ENCODE peak calls at places on chromosomes 16 and 17, in ten cellular contexts. A is ELF-1; N is SK-N-SH; V is NCI-H526 treated with DMSO at 0.1 percent for 48 hours; B is iPS-NIHi11; M is mucosa of descending colon; W is germinal center; Y is stimulated activated CD4-positive, alpha-beta T cell treated with anti-CD3 and anti-CD28 coated beads, Interleukin-4, amount 100 ng/mL, for 48 hours; H is stimulated activated naive CD8-positive, alpha-beta T cell treated with anti-CD3 and anti-CD28 coated beads, Interleukin-15, amount 100 ng/mL, for 72 hours; T is CD4-positive, alpha-beta T cell. K is an unnamed sample.
A peak's percentile ranks its signal among the peaks of the same experiment; 100 is the strongest.

GRCh38 chr17:7347630-7348477 is 4.1 kb upstream of the KCTD11 start:
- DNase-seq in M (no peak), A (no peak), Y (no peak), T (no peak), W (no peak), N (no peak), V (no peak), H (no peak), B (no peak), K (no peak)

GRCh38 chr17:33871720-33872535 is 383.2 kb upstream of the CCL2 start:
- DNase-seq in W (no peak), V (no peak), B (no peak), Y (no peak), M (no peak), N (no peak), T (no peak), A (peak; percentile 67), H (no peak), K (no peak)

GRCh38 chr17:50893183-50893993 is 27.2 kb upstream of the TOB1 start:
- DNase-seq in N (no peak), B (no peak), V (peak; percentile 99), H (no peak), M (no peak), W (no peak), Y (no peak), A (peak; percentile 73), T (no peak), K (no peak)

GRCh38 chr16:73047536-73048291 is at the start of gene ZFHX3:
- DNase-seq in V (peak; percentile 50), M (peak; percentile 81), T (no peak), H (peak; percentile 25), Y (no peak), B (peak; percentile 54), A (peak; percentile 83), W (peak; percentile 64), N (peak; percentile 82), K (peak; percentile 56)

GRCh38 chr17:16199093-16199492 is 16.2 kb downstream of the NCOR1 start:
- DNase-seq in T (no peak), V (no peak), M (no peak), W (no peak), Y (no peak), A (no peak), B (no peak), H (no peak), N (no peak), K (no peak)

GRCh38 chr16:89314357-89314756 is 96.9 kb downstream of the ZNF778 start:
- DNase-seq in T (peak; percentile 68), B (no peak), Y (peak; percentile 30), V (no peak), A (no peak), H (no peak), W (no peak), N (no peak), M (no peak), K (no peak)

GRCh38 chr17:80751460-80752368 is 207.1 kb downstream of the RPTOR start:
- DNase-seq in V (no peak), B (no peak), Y (no peak), W (no peak), A (no peak), M (no peak), H (no peak), T (no peak), N (no peak), K (no peak)

GRCh38 chr16:17084134-17084533 is 386.6 kb downstream of the XYLT1 start:
- DNase-seq in N (no peak), V (no peak), W (no peak), A (no peak), H (no peak), M (no peak), B (no peak), T (no peak), Y (no peak), K (no peak)

GRCh38 chr17:32869345-32870026 is 7.4 kb downstream of the MYO1D start:
- DNase-seq in W (no peak), V (no peak), A (no peak), T (no peak), B (no peak), N (no peak), M (no peak), H (no peak), Y (no peak), K (no peak)

GRCh38 chr17:15091825-15092224 is 173.3 kb downstream of the PMP22 start:
- DNase-seq in H (no peak), Y (no peak), T (no peak), W (no peak), A (no peak), M (no peak), V (no peak), N (no peak), B (peak; percentile 33), K (no peak)

GRCh38 chr17:63434951-63435571 is 11.0 kb downstream of the CYB561 start:
- DNase-seq in M (peak; percentile 84), T (no peak), N (peak; percentile 69), A (no peak), V (no peak), B (peak; percentile 59), Y (no peak), W (no peak), H (no peak), K (no peak)

GRCh38 chr17:78717431-78717980 is 64.6 kb downstream of the CYTH1 start:
- DNase-seq in A (no peak), T (no peak), N (peak; percentile 75), V (peak; percentile 83), H (no peak), W (no peak), M (no peak), B (no peak), Y (no peak), K (no peak)

K was measured in GM12891.